ENCODE peak calls at places on chromosomes 13 and 19, in six cellular contexts. One of them, this sample, is unnamed.

GRCh38 chr19:2905918-2906519 is 5.3 kb downstream of the ZNF57 start:
- DNase-seq in GM12878: no peak
- DNase-seq in HCT116: no peak
- DNase-seq in SK-N-SH: no peak
- DNase-seq in Panc1: no peak
- DNase-seq in K562: no peak
- DNase-seq in this sample: no peak

GRCh38 chr19:52665529-52665928 is 27.4 kb upstream of the ZNF83 start:
- DNase-seq in GM12878: no peak
- DNase-seq in HCT116: peak
- DNase-seq in SK-N-SH: no peak
- DNase-seq in Panc1: peak
- DNase-seq in K562: peak
- DNase-seq in this sample: no peak

GRCh38 chr13:74289861-74290260 is 155.7 kb upstream of the KLF12 start:
- DNase-seq in GM12878: no peak
- DNase-seq in HCT116: no peak
- DNase-seq in SK-N-SH: peak
- DNase-seq in Panc1: no peak
- DNase-seq in K562: no peak
- DNase-seq in this sample: no peak

GRCh38 chr13:29564828-29565227 is 30.7 kb downstream of the SLC7A1 start:
- DNase-seq in GM12878: no peak
- DNase-seq in HCT116: no peak
- DNase-seq in SK-N-SH: no peak
- DNase-seq in Panc1: no peak
- DNase-seq in K562: no peak
- DNase-seq in this sample: no peak

GRCh38 chr19:8663920-8664670 is 33.7 kb downstream of the NFILZ start:
- DNase-seq in GM12878: no peak
- DNase-seq in HCT116: no peak
- DNase-seq in SK-N-SH: no peak
- DNase-seq in Panc1: no peak
- DNase-seq in K562: no peak
- DNase-seq in this sample: no peak

GRCh38 chr19:33463194-33463593 is 58.4 kb downstream of the PEPD start:
- DNase-seq in GM12878: no peak
- DNase-seq in HCT116: no peak
- DNase-seq in SK-N-SH: no peak
- DNase-seq in Panc1: no peak
- DNase-seq in K562: no peak
- DNase-seq in this sample: no peak

GRCh38 chr13:112959701-112960542 is 9.1 kb upstream of the MCF2L start:
- DNase-seq in GM12878: no peak
- DNase-seq in HCT116: no peak
- DNase-seq in SK-N-SH: no peak
- DNase-seq in Panc1: no peak
- DNase-seq in K562: no peak
- DNase-seq in this sample: no peak

GRCh38 chr19:45972081-45972943 is 1.4 kb downstream of the NOVA2 start:
- DNase-seq in GM12878: no peak
- DNase-seq in HCT116: no peak
- DNase-seq in SK-N-SH: peak
- DNase-seq in Panc1: no peak
- DNase-seq in K562: no peak
- DNase-seq in this sample: no peak

GRCh38 chr13:97359181-97360057 is 74.5 kb upstream of the RAP2A start:
- DNase-seq in GM12878: no peak
- DNase-seq in HCT116: peak
- DNase-seq in SK-N-SH: peak
- DNase-seq in Panc1: no peak
- DNase-seq in K562: peak
- DNase-seq in this sample: peak

GRCh38 chr19:7202888-7203287 is 91.3 kb downstream of the INSR start:
- DNase-seq in GM12878: no peak
- DNase-seq in HCT116: no peak
- DNase-seq in SK-N-SH: no peak
- DNase-seq in Panc1: no peak
- DNase-seq in K562: no peak
- DNase-seq in this sample: no peak

GRCh38 chr13:23899555-23899954 is 2.3 kb upstream of the C1QTNF9B start:
- DNase-seq in GM12878: no peak
- DNase-seq in HCT116: no peak
- DNase-seq in SK-N-SH: peak
- DNase-seq in Panc1: no peak
- DNase-seq in K562: peak
- DNase-seq in this sample: no peak

GRCh38 chr19:39407394-39407643 is 672 bp downstream of the ZFP36 start:
- DNase-seq in GM12878: no peak
- DNase-seq in HCT116: no peak
- DNase-seq in SK-N-SH: no peak
- DNase-seq in Panc1: no peak
- DNase-seq in K562: no peak
- DNase-seq in this sample: no peak

GRCh38 chr13:61110804-61111203 is 304.8 kb downstream of the PCDH20 start:
- DNase-seq in GM12878: no peak
- DNase-seq in HCT116: no peak
- DNase-seq in SK-N-SH: peak
- DNase-seq in Panc1: no peak
- DNase-seq in K562: no peak
- DNase-seq in this sample: no peak

GRCh38 chr19:10639836-10640235 is 14.3 kb upstream of the ILF3 start:
- DNase-seq in GM12878: peak
- DNase-seq in HCT116: no peak
- DNase-seq in SK-N-SH: no peak
- DNase-seq in Panc1: no peak
- DNase-seq in K562: peak
- DNase-seq in this sample: no peak

GRCh38 chr13:74710006-74710405 is 575.8 kb upstream of the KLF12 start:
- DNase-seq in GM12878: no peak
- DNase-seq in HCT116: no peak
- DNase-seq in SK-N-SH: no peak
- DNase-seq in Panc1: no peak
- DNase-seq in K562: no peak
- DNase-seq in this sample: no peak

GRCh38 chr13:102548811-102549210 is 48.0 kb upstream of the TPP2 start:
- DNase-seq in GM12878: no peak
- DNase-seq in HCT116: no peak
- DNase-seq in SK-N-SH: no peak
- DNase-seq in Panc1: no peak
- DNase-seq in K562: no peak
- DNase-seq in this sample: no peak
- TF ChIP-seq REST in GM12878: no peak
- TF ChIP-seq REST in HCT116: no peak
- TF ChIP-seq REST in SK-N-SH: no peak
- TF ChIP-seq REST in Panc1: no peak
- TF ChIP-seq REST in K562: no peak
- TF ChIP-seq REST in this sample: no peak

DNA sequence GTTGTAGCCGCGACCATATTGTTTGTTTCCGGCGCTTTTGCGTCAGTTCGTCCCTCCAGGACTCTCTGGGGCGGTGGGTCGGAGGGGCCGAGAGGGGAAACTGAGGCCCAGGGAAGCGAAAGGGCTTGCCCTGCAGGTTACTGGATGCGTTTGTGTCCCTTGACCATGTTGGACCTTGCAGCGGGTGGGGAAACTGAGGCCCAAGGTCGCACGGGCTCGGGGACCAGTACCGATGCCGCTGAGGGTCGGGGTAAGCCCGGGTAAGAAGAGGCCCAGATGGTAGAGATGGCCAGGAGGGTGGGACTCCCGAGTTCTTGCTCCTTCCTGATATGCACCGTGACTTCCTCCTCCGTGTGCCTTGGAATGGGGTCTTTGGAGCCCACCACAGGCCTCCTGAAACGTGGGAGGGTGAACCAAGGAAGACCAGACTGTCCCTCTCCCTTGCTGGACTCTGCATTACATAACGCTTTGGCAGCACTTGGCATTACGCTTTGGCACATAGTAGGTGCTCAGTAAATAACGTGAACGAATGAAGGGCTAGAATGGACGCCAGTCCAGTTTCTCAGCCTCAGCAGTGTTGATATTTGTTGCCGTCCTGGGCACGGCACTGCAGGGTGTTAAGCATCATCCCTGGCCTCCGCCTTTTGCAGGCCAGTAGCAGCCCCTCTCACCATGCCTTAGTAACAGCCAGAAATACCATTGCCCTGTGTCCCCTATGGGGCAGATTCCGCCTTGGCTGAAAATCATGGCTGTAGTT is 743 bp downstream of the CHAF1A start:
- DNase-seq in GM12878: no peak
- DNase-seq in HCT116: no peak
- DNase-seq in SK-N-SH: no peak
- DNase-seq in Panc1: no peak
- DNase-seq in K562: no peak
- DNase-seq in this sample: peak
- TF ChIP-seq REST in GM12878: no peak
- TF ChIP-seq REST in HCT116: no peak
- TF ChIP-seq REST in SK-N-SH: no peak
- TF ChIP-seq REST in Panc1: no peak
- TF ChIP-seq REST in K562: no peak
- TF ChIP-seq REST in this sample: no peak

GRCh38 chr19:57192064-57192395 is 730 bp downstream of the ZNF264 start:
- DNase-seq in GM12878: no peak
- DNase-seq in HCT116: no peak
- DNase-seq in SK-N-SH: peak
- DNase-seq in Panc1: no peak
- DNase-seq in K562: no peak
- DNase-seq in this sample: peak
- TF ChIP-seq REST in GM12878: no peak
- TF ChIP-seq REST in HCT116: no peak
- TF ChIP-seq REST in SK-N-SH: no peak
- TF ChIP-seq REST in Panc1: no peak
- TF ChIP-seq REST in K562: no peak
- TF ChIP-seq REST in this sample: no peak

DNA sequence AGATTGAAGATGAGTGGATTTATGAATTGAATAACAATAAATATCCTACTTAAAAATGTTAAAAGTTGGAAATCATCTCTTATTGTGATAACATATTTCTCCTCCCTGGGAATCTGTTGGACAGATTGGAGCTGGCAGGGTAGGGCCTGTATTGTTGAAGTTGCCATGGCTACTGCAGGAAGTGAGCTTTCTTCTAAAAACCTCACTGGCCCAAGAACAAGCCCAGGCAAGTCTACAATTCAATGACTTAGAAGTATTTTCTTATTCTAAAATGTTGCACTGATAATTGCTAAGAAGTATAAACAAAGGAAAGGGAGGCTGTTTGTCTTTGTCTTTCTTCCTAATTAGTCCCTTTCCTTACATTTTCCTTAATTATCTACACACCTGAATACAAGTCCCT is 112.1 kb downstream of the DLEU7 start:
- DNase-seq in GM12878: peak
- DNase-seq in HCT116: no peak
- DNase-seq in SK-N-SH: no peak
- DNase-seq in Panc1: no peak
- DNase-seq in K562: no peak
- DNase-seq in this sample: peak
- TF ChIP-seq REST in GM12878: no peak
- TF ChIP-seq REST in HCT116: no peak
- TF ChIP-seq REST in SK-N-SH: no peak
- TF ChIP-seq REST in Panc1: no peak
- TF ChIP-seq REST in K562: no peak
- TF ChIP-seq REST in this sample: no peak

GRCh38 chr19:16462757-16463250 is 9.0 kb downstream of the EPS15L1 start:
- DNase-seq in GM12878: no peak
- DNase-seq in HCT116: no peak
- DNase-seq in SK-N-SH: no peak
- DNase-seq in Panc1: peak
- DNase-seq in K562: no peak
- DNase-seq in this sample: no peak
- TF ChIP-seq REST in GM12878: no peak
- TF ChIP-seq REST in HCT116: no peak
- TF ChIP-seq REST in SK-N-SH: no peak
- TF ChIP-seq REST in Panc1: no peak
- TF ChIP-seq REST in K562: no peak
- TF ChIP-seq REST in this sample: no peak

GRCh38 chr13:64078025-64078424 is 2662.4 kb upstream of the PCDH20 start:
- DNase-seq in GM12878: no peak
- DNase-seq in HCT116: no peak
- DNase-seq in SK-N-SH: peak
- DNase-seq in Panc1: no peak
- DNase-seq in K562: no peak
- DNase-seq in this sample: no peak
- TF ChIP-seq REST in GM12878: no peak
- TF ChIP-seq REST in HCT116: no peak
- TF ChIP-seq REST in SK-N-SH: no peak
- TF ChIP-seq REST in Panc1: no peak
- TF ChIP-seq REST in K562: no peak
- TF ChIP-seq REST in this sample: no peak

DNA sequence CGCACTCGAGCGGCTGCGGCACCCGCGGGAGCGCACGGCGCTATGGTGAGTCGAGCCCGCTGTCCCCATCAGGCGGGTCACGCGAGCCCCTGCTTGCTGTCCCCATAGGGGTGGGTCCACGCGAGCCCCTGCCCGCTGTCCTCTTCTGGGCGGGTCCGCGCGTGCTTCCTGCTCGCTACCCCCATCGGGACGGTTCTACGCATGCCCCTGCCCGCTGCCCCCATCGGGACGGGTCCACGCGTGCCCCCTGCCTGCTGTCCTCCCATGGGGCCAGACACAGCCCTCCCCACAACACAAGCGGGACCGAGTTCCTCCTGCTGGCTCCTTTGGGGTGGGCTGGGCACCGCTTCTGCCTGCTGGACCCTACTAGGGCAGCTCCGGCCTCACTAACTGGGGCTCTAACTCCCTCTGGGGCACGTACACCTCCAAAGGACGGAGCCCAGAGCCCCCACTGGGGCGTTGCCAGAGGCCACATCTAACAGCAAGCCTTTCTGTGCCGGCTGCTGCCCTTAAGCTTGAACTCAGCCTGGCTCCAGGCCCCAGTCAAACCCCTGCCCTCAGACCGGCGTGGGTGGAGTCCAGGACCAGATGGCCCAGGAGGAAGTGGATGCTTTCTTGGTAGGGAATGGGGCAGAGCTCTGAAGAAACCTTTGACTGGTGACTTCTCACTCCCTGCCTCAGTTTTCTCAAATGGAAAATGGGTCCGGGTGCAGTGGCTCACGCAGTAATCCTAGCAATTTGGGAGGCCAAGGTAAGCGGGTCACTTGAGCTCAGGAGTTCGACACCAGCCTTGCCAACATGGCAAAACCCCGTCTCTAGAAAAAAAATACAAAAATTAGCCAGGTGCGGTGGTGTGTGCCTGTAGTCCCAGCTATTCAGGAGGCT is 722 bp downstream of the COLGALT1 start:
- DNase-seq in GM12878: no peak
- DNase-seq in HCT116: no peak
- DNase-seq in SK-N-SH: peak
- DNase-seq in Panc1: no peak
- DNase-seq in K562: peak
- DNase-seq in this sample: no peak
- TF ChIP-seq REST in GM12878: no peak
- TF ChIP-seq REST in HCT116: no peak
- TF ChIP-seq REST in SK-N-SH: no peak
- TF ChIP-seq REST in Panc1: no peak
- TF ChIP-seq REST in K562: no peak
- TF ChIP-seq REST in this sample: no peak